ENCODE peak calls at places on chromosomes 16 and 17, in ten cellular contexts. D, S, Q, Y, G, N, W, E, J and F are unnamed samples.

GRCh38 chr17:50474523-50474922 is 4.1 kb upstream of the RSAD1 start:
- DNase-seq in Q (no peak), D (no peak), W (no peak), J (no peak), N (no peak), Y (no peak), S (no peak), G (no peak), E (no peak), F (no peak)

GRCh38 chr17:66123163-66123562 is 68.8 kb downstream of the CEP112 start:
- DNase-seq in E (no peak), Q (peak; percentile 4), S (no peak), Y (no peak), J (peak; percentile 34), W (no peak), N (no peak), D (no peak), G (peak; percentile 20), F (no peak)

GRCh38 chr17:29625037-29625750 is 2.5 kb upstream of the CORO6 start:
- DNase-seq in Q (no peak), Y (no peak), N (no peak), D (no peak), S (no peak), W (peak; percentile 73), E (no peak), G (peak; percentile 76), J (no peak), F (no peak)

GRCh38 chr16:9090101-9090959 is 1.1 kb upstream of the HAPSTR1 start:
- DNase-seq in S (no peak), Y (peak; percentile 54), Q (peak; percentile 59), G (no peak), J (no peak), E (peak; percentile 27), N (peak; percentile 81), D (peak; percentile 38), W (no peak), F (peak; percentile 83)

GRCh38 chr17:31509095-31509804 is 117.8 kb downstream of the RAB11FIP4 start:
- DNase-seq in Q (no peak), Y (no peak), N (no peak), J (no peak), W (no peak), D (no peak), S (no peak), E (no peak), G (no peak), F (no peak)

GRCh38 chr17:76982408-76983074 is 114.3 kb downstream of the MGAT5B start:
- DNase-seq in E (no peak), S (peak; percentile 33), W (no peak), D (no peak), Q (no peak), Y (no peak), G (no peak), J (no peak), N (no peak), F (no peak)

GRCh38 chr16:19598805-19599204 is 43.3 kb downstream of the VPS35L start:
- DNase-seq in S (no peak), Y (no peak), Q (no peak), W (no peak), E (no peak), N (no peak), D (no peak), J (no peak), G (no peak), F (no peak)

GRCh38 chr17:63537001-63537400 is 13.3 kb upstream of the DCAF7 start:
- DNase-seq in Y (no peak), N (no peak), S (no peak), J (no peak), E (no peak), G (peak; percentile 13), D (no peak), W (no peak), Q (no peak), F (no peak)

GRCh38 chr17:57570740-57571344 is 174.3 kb downstream of the CCDC182 start:
- DNase-seq in E (no peak), W (no peak), G (no peak), Y (no peak), Q (no peak), J (no peak), D (no peak), N (no peak), S (no peak), F (no peak)

DNA sequence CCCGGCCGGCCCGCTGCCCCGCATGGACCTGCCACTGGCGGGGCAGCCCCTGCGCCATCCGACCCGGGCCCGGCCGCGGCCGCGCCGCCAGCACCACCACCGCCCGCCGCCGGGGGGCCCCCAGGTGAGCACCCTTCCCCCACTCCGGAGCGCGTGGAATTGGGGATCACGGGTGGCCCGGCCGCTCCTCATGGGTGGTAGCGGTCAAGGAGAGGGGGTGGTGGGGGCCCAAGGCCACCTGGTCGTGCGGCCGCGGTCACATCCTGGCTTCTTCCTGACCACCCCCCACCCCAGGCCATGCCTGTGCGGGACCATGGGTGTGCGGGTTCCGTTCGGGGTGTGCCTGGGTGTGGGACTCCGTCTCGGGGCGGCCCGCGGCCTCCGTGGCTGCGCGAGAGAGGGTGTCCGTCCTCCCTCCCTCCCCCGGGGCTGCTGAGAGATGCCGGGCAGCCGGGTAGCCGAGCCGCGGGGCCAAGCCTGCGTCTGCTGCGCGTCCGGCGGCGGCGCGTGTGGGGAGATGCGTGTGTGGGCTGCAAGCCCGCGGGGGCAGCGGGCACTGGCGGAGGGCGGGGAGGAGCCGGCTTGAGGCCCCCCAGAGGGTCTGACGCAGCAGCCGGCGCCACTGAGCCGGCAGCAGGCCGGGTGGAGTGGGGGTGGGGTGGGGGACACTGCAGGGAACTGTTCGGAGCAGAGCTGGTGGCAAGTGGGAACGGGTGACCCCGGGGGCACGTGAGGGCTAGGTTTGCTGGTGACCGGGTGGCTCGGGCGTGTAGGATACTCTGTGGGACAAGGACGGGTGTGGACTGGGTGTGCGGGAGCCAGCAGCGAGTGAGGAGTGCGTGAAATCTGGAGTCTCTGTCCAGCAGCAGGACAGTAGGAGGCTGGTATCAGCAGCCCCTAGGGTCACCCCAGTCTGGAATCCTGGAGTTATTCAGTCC is 6.7 kb downstream of the ACD start:
- DNase-seq in N (no peak), S (no peak), Q (peak; percentile 48), W (no peak), G (no peak), D (no peak), E (no peak), J (no peak), Y (peak; percentile 62), F (peak; percentile 83)
- TF ChIP-seq CTCF in N (no peak), S (no peak), Q (peak; percentile 18), W (no peak), G (peak; percentile 34), D (no peak), E (no peak), J (peak; percentile 21), Y (peak; percentile 82), F (peak; percentile 12)

GRCh38 chr16:54931041-54931756 is 534 bp downstream of the IRX5 start:
- DNase-seq in D (no peak), Y (peak; percentile 55), J (peak; percentile 37), N (no peak), Q (peak; percentile 64), S (peak; percentile 54), W (peak; percentile 58), G (no peak), E (no peak), F (peak; percentile 86)
- TF ChIP-seq CTCF in D (no peak), Y (no peak), J (no peak), N (no peak), Q (no peak), S (peak; percentile 7), W (no peak), G (no peak), E (no peak), F (no peak)

GRCh38 chr16:57778658-57779057 is 23.6 kb downstream of the KIFC3 start:
- DNase-seq in S (no peak), D (no peak), N (no peak), J (no peak), W (no peak), Y (no peak), E (no peak), G (no peak), Q (no peak), F (no peak)

GRCh38 chr16:57773019-57773418 is 29.3 kb downstream of the KIFC3 start:
- DNase-seq in D (no peak), Y (no peak), N (no peak), E (no peak), Q (no peak), W (no peak), G (no peak), S (no peak), J (no peak), F (no peak)

GRCh38 chr16:57773680-57774295 is 28.5 kb downstream of the KIFC3 start:
- DNase-seq in E (peak; percentile 56), G (no peak), N (no peak), Y (no peak), S (no peak), D (no peak), Q (no peak), J (peak; percentile 41), W (no peak), F (no peak)

GRCh38 chr16:57774886-57775285 is 27.4 kb downstream of the KIFC3 start:
- DNase-seq in E (no peak), N (no peak), S (no peak), G (no peak), D (no peak), J (no peak), Q (no peak), W (no peak), Y (no peak), F (no peak)

DNA sequence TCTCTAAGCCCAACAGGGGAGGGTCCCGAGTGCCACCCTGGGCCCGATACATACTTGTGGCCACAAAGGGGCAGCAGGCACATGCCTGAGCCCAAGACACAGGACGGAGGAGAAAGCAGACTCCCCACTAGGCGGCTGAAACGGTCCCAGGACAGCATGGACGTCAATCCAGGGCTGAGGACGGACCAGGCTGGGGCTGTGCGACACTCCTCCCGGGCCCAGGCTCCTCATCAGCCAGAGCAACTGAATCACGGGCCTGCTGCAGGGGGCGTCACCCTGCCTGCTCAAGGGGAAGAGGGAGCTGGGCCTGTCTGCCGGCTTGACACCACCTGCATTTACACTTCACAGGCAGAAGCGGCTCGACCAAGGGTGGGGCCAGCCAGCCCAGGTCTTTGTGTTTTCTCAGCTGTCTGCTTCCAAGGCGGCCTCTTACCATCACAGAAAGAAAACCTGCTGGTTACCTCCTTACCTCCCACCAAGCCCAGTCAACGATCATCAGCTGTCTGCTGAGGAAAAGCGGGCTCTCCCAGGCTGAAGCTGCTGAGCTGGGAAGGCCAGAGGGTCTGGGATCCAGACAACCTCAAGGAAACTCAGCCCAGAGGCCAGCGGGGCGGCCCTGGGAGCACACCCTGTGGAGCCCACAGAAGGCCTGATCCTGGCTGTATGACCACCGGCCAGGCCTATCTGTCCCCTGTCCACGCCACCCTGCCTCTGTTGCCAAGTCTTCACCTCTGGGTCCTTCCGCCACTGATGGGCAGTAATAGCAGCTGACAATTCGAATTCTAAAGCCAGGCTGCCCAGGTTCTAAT is 26.4 kb downstream of the KIFC3 start:
- DNase-seq in S (no peak), W (peak; percentile 60), Y (peak; percentile 79), E (no peak), N (no peak), Q (peak; percentile 88), G (no peak), D (no peak), J (peak; percentile 52), F (no peak)
- TF ChIP-seq CTCF in S (peak; percentile 19), W (no peak), Y (peak; percentile 48), E (no peak), N (no peak), Q (peak; percentile 27), G (no peak), D (no peak), J (peak; percentile 55), F (peak; percentile 42)

DNA sequence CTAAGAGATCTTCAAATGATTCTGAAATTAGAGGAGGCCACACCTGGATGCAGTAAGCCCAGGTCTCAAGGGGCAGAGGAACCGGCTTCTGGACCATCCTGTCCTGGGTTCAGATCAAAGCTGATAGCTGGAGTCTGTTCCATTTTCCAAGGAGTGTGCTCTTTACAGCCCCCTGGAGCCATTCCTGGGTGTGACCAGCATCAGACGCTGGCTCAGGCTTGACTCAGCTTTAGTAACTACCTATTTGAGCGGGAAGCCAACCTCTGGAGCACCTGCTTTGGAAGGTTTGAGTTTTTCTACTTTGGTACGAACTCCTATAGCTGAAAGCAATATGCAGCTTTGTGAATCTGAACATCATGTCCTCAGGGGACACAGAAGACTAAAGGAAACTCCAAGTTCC is 12.9 kb upstream of the BBS2 start:
- DNase-seq in W (no peak), D (no peak), S (no peak), Y (no peak), Q (no peak), E (no peak), J (no peak), G (no peak), N (no peak), F (no peak)
- TF ChIP-seq CTCF in W (no peak), D (no peak), S (no peak), Y (no peak), Q (no peak), E (no peak), J (peak; percentile 20), G (no peak), N (no peak), F (no peak)